ENCODE peak calls at places on chromosomes 3 and 15, in ten cellular contexts. One of them, this sample, is unnamed.

GRCh38 chr3:98325055-98325454 is 28.6 kb upstream of the OR5K4 start:
- DNase-seq in HCT116: no peak
- DNase-seq in hepatocyte: peak; percentile 37
- DNase-seq in fibroblast of lung: no peak
- DNase-seq in OCI-LY7: no peak
- DNase-seq in PC-9: no peak
- DNase-seq in SK-N-SH: no peak
- DNase-seq in GM23248: no peak
- DNase-seq in A549: no peak
- DNase-seq in mammary epithelial cell: no peak
- DNase-seq in this sample: peak; percentile 94

GRCh38 chr15:49688135-49688790 is 67.4 kb downstream of the DTWD1 start:
- DNase-seq in A549: no peak
- DNase-seq in HCT116: no peak
- DNase-seq in GM23248: no peak
- DNase-seq in SK-N-SH: peak; percentile 45
- DNase-seq in mammary epithelial cell: no peak
- DNase-seq in fibroblast of lung: no peak
- DNase-seq in OCI-LY7: no peak
- DNase-seq in hepatocyte: no peak
- DNase-seq in PC-9: no peak
- DNase-seq in this sample: no peak

GRCh38 chr3:45227131-45227819 is 1.2 kb upstream of the TMEM158 start:
- DNase-seq in mammary epithelial cell: no peak
- DNase-seq in A549: no peak
- DNase-seq in SK-N-SH: no peak
- DNase-seq in hepatocyte: no peak
- DNase-seq in PC-9: no peak
- DNase-seq in HCT116: no peak
- DNase-seq in OCI-LY7: no peak
- DNase-seq in GM23248: peak; percentile 16
- DNase-seq in fibroblast of lung: peak; percentile 28
- DNase-seq in this sample: peak; percentile 20

GRCh38 chr3:119418641-119419040 is 44.8 kb downstream of the TMEM39A start:
- DNase-seq in OCI-LY7: no peak
- DNase-seq in HCT116: no peak
- DNase-seq in PC-9: no peak
- DNase-seq in fibroblast of lung: peak; percentile 18
- DNase-seq in SK-N-SH: no peak
- DNase-seq in mammary epithelial cell: no peak
- DNase-seq in hepatocyte: peak; percentile 42
- DNase-seq in GM23248: no peak
- DNase-seq in A549: no peak
- DNase-seq in this sample: no peak

GRCh38 chr3:24502690-24503089 is 8.0 kb upstream of the THRB start:
- DNase-seq in OCI-LY7: no peak
- DNase-seq in hepatocyte: no peak
- DNase-seq in A549: no peak
- DNase-seq in mammary epithelial cell: peak; percentile 80
- DNase-seq in PC-9: peak; percentile 50
- DNase-seq in fibroblast of lung: peak; percentile 52
- DNase-seq in GM23248: peak; percentile 56
- DNase-seq in HCT116: no peak
- DNase-seq in SK-N-SH: no peak
- DNase-seq in this sample: no peak

GRCh38 chr3:185069583-185070030 is 83.3 kb downstream of the C3orf70 start:
- DNase-seq in fibroblast of lung: no peak
- DNase-seq in PC-9: no peak
- DNase-seq in GM23248: no peak
- DNase-seq in SK-N-SH: peak; percentile 51
- DNase-seq in hepatocyte: peak; percentile 29
- DNase-seq in A549: no peak
- DNase-seq in OCI-LY7: no peak
- DNase-seq in mammary epithelial cell: no peak
- DNase-seq in HCT116: no peak
- DNase-seq in this sample: peak; percentile 93

GRCh38 chr15:33190539-33190938 is 4.0 kb downstream of the FMN1 start:
- DNase-seq in HCT116: no peak
- DNase-seq in fibroblast of lung: no peak
- DNase-seq in SK-N-SH: no peak
- DNase-seq in hepatocyte: no peak
- DNase-seq in GM23248: no peak
- DNase-seq in A549: no peak
- DNase-seq in mammary epithelial cell: no peak
- DNase-seq in PC-9: no peak
- DNase-seq in OCI-LY7: no peak
- DNase-seq in this sample: no peak

GRCh38 chr3:9793161-9793781 is 389 bp downstream of the ARPC4 start:
- DNase-seq in fibroblast of lung: peak; percentile 55
- DNase-seq in GM23248: peak; percentile 83
- DNase-seq in hepatocyte: peak; percentile 67
- DNase-seq in HCT116: no peak
- DNase-seq in mammary epithelial cell: peak; percentile 54
- DNase-seq in A549: peak; percentile 61
- DNase-seq in OCI-LY7: peak; percentile 57
- DNase-seq in SK-N-SH: peak; percentile 35
- DNase-seq in PC-9: peak; percentile 44
- DNase-seq in this sample: peak; percentile 62

GRCh38 chr15:37880009-37880834 is 54.2 kb upstream of the TMCO5A start:
- DNase-seq in HCT116: peak; percentile 38
- DNase-seq in hepatocyte: peak; percentile 58
- DNase-seq in A549: peak; percentile 22
- DNase-seq in PC-9: no peak
- DNase-seq in SK-N-SH: no peak
- DNase-seq in fibroblast of lung: peak; percentile 87
- DNase-seq in GM23248: peak; percentile 67
- DNase-seq in OCI-LY7: peak; percentile 31
- DNase-seq in mammary epithelial cell: peak; percentile 16
- DNase-seq in this sample: peak; percentile 78

GRCh38 chr3:40800343-40800742 is 275.6 kb downstream of the ZNF621 start:
- DNase-seq in mammary epithelial cell: peak; percentile 96
- DNase-seq in hepatocyte: peak; percentile 66
- DNase-seq in A549: peak; percentile 43
- DNase-seq in OCI-LY7: no peak
- DNase-seq in PC-9: peak; percentile 92
- DNase-seq in HCT116: peak; percentile 2
- DNase-seq in SK-N-SH: no peak
- DNase-seq in fibroblast of lung: peak; percentile 94
- DNase-seq in GM23248: peak; percentile 77
- DNase-seq in this sample: peak; percentile 21

GRCh38 chr3:101042996-101043686 is 49.9 kb upstream of the ABI3BP start:
- DNase-seq in fibroblast of lung: peak; percentile 56
- DNase-seq in A549: peak; percentile 19
- DNase-seq in OCI-LY7: no peak
- DNase-seq in PC-9: peak; percentile 87
- DNase-seq in mammary epithelial cell: peak; percentile 37
- DNase-seq in HCT116: no peak
- DNase-seq in GM23248: peak; percentile 85
- DNase-seq in hepatocyte: no peak
- DNase-seq in SK-N-SH: no peak
- DNase-seq in this sample: no peak

GRCh38 chr3:12943124-12944021 is 102.0 kb upstream of the RPL32 start:
- DNase-seq in SK-N-SH: no peak
- DNase-seq in OCI-LY7: no peak
- DNase-seq in HCT116: no peak
- DNase-seq in A549: no peak
- DNase-seq in hepatocyte: no peak
- DNase-seq in PC-9: no peak
- DNase-seq in fibroblast of lung: no peak
- DNase-seq in mammary epithelial cell: no peak
- DNase-seq in GM23248: no peak
- DNase-seq in this sample: no peak

GRCh38 chr3:70308760-70309159 is 3.7 kb downstream of the MDFIC2 start:
- DNase-seq in SK-N-SH: peak; percentile 11
- DNase-seq in hepatocyte: peak; percentile 49
- DNase-seq in fibroblast of lung: peak; percentile 4
- DNase-seq in HCT116: no peak
- DNase-seq in PC-9: no peak
- DNase-seq in OCI-LY7: no peak
- DNase-seq in A549: peak; percentile 40
- DNase-seq in GM23248: peak; percentile 14
- DNase-seq in mammary epithelial cell: no peak
- DNase-seq in this sample: peak; percentile 64

GRCh38 chr15:99996667-99997066 is 263.4 kb upstream of the LYSMD4 start:
- DNase-seq in A549: no peak
- DNase-seq in fibroblast of lung: no peak
- DNase-seq in GM23248: no peak
- DNase-seq in OCI-LY7: no peak
- DNase-seq in HCT116: no peak
- DNase-seq in mammary epithelial cell: no peak
- DNase-seq in hepatocyte: no peak
- DNase-seq in SK-N-SH: no peak
- DNase-seq in PC-9: no peak
- DNase-seq in this sample: no peak

GRCh38 chr3:147030274-147030673 is 376.1 kb downstream of the ZIC4 start:
- DNase-seq in SK-N-SH: no peak
- DNase-seq in PC-9: no peak
- DNase-seq in HCT116: no peak
- DNase-seq in mammary epithelial cell: no peak
- DNase-seq in hepatocyte: no peak
- DNase-seq in A549: no peak
- DNase-seq in GM23248: no peak
- DNase-seq in fibroblast of lung: peak; percentile 43
- DNase-seq in OCI-LY7: no peak
- DNase-seq in this sample: no peak

GRCh38 chr15:83404143-83404542 is 43.0 kb upstream of the SH3GL3 start:
- DNase-seq in fibroblast of lung: no peak
- DNase-seq in hepatocyte: no peak
- DNase-seq in OCI-LY7: no peak
- DNase-seq in PC-9: no peak
- DNase-seq in SK-N-SH: no peak
- DNase-seq in HCT116: no peak
- DNase-seq in GM23248: no peak
- DNase-seq in mammary epithelial cell: no peak
- DNase-seq in A549: no peak
- DNase-seq in this sample: no peak

GRCh38 chr3:195580733-195581443 is 2.9 kb downstream of the APOD start:
- DNase-seq in fibroblast of lung: peak; percentile 18
- DNase-seq in PC-9: peak; percentile 39
- DNase-seq in SK-N-SH: no peak
- DNase-seq in hepatocyte: no peak
- DNase-seq in GM23248: peak; percentile 83
- DNase-seq in A549: no peak
- DNase-seq in HCT116: no peak
- DNase-seq in OCI-LY7: no peak
- DNase-seq in mammary epithelial cell: peak; percentile 17
- DNase-seq in this sample: no peak
- H3K4me2 ChIP-seq in fibroblast of lung: no peak overlapping the region
- H3K4me2 ChIP-seq in PC-9: no peak overlapping the region
- H3K4me2 ChIP-seq in SK-N-SH: no peak overlapping the region
- H3K4me2 ChIP-seq in hepatocyte: no peak overlapping the region
- H3K4me2 ChIP-seq in GM23248: peak overlapping the region; percentile 9
- H3K4me2 ChIP-seq in A549: no peak overlapping the region
- H3K4me2 ChIP-seq in HCT116: no peak overlapping the region
- H3K4me2 ChIP-seq in OCI-LY7: no peak overlapping the region
- H3K4me2 ChIP-seq in mammary epithelial cell: no peak overlapping the region
- H3K4me2 ChIP-seq in this sample: no peak overlapping the region

GRCh38 chr3:149790265-149790664 is 2.1 kb downstream of the ANKUB1 start:
- DNase-seq in GM23248: peak; percentile 67
- DNase-seq in fibroblast of lung: peak; percentile 59
- DNase-seq in HCT116: no peak
- DNase-seq in mammary epithelial cell: peak; percentile 63
- DNase-seq in OCI-LY7: no peak
- DNase-seq in hepatocyte: no peak
- DNase-seq in A549: peak; percentile 29
- DNase-seq in PC-9: peak; percentile 41
- DNase-seq in SK-N-SH: no peak
- DNase-seq in this sample: no peak
- H3K4me2 ChIP-seq in GM23248: peak overlapping the region; percentile 38
- H3K4me2 ChIP-seq in fibroblast of lung: no peak overlapping the region
- H3K4me2 ChIP-seq in HCT116: peak overlapping the region; percentile 51
- H3K4me2 ChIP-seq in mammary epithelial cell: peak overlapping the region; percentile 59
- H3K4me2 ChIP-seq in OCI-LY7: no peak overlapping the region
- H3K4me2 ChIP-seq in hepatocyte: no peak overlapping the region
- H3K4me2 ChIP-seq in A549: peak overlapping the region; percentile 30
- H3K4me2 ChIP-seq in PC-9: peak overlapping the region; percentile 6
- H3K4me2 ChIP-seq in SK-N-SH: no peak overlapping the region
- H3K4me2 ChIP-seq in this sample: no peak overlapping the region

DNA sequence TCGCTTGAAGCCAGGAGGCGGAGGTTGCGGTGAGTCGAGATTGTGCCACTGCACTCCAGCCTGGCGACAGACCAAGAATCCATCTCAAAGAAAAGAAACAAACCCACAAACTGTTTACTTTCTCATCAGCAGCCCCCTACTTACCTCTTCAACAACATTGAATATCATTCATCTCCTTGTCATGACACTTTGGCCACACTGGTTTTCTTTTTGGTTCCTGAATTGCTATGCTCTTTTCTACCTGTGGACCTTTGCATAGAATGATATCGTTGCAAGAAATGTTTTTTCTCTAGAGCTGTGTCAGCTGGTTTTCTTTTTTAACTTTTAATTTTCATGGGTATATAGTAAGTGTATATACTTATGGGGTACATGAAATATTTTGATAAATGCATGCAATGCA is 82.4 kb downstream of the CD200 start:
- DNase-seq in GM23248: no peak
- DNase-seq in HCT116: no peak
- DNase-seq in PC-9: no peak
- DNase-seq in OCI-LY7: no peak
- DNase-seq in fibroblast of lung: no peak
- DNase-seq in SK-N-SH: no peak
- DNase-seq in mammary epithelial cell: no peak
- DNase-seq in hepatocyte: no peak
- DNase-seq in A549: no peak
- DNase-seq in this sample: no peak
- H3K4me2 ChIP-seq in GM23248: no peak overlapping the region
- H3K4me2 ChIP-seq in HCT116: no peak overlapping the region
- H3K4me2 ChIP-seq in PC-9: no peak overlapping the region
- H3K4me2 ChIP-seq in OCI-LY7: no peak overlapping the region
- H3K4me2 ChIP-seq in fibroblast of lung: no peak overlapping the region
- H3K4me2 ChIP-seq in SK-N-SH: no peak overlapping the region
- H3K4me2 ChIP-seq in mammary epithelial cell: no peak overlapping the region
- H3K4me2 ChIP-seq in hepatocyte: no peak overlapping the region
- H3K4me2 ChIP-seq in A549: no peak overlapping the region
- H3K4me2 ChIP-seq in this sample: no peak overlapping the region

DNA sequence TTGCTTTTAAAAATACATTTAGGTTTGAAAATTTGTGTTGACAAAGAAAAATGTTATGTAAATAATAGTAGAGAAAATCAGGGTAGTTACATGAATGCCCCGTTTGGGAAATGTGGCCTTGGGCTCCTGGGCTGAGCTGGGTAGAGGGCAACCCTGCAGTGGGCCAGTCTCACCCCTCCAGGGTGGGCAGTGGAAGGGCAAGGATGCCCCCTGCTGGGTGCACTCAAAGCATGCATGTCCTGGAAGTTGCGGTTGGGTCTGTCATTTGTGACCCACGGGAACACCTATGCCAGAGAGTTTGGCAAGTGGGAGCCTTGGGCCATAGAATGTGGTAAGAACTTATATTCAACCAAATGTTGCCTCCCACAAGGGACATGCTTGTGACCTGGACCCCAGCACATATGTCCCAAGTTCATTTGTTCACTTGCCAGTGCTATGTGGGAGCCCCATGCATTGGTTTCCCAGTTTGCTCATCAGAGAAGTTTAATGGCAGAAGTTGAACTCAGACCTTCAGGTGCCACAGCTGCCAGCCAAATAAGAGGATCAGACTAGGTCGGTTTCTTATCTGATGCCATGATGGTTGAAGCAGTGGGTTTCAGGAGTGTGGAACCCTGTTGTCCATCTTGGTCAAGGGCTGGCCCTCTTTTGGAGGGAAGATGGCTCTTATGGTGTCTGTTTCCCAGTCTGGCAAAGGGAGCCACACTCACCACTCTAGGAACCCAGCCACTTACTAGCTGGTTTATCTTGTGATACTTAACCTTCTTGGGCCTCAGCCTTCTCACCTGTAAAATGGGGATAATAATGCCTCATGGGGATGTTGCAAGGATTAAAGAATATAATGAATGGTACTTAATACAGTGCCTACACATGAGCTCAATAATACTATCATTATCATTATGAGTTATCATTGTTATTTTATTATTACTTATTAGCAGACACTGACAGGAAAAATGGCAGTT is 2.5 kb upstream of the PLCB2 start:
- DNase-seq in PC-9: no peak
- DNase-seq in mammary epithelial cell: no peak
- DNase-seq in GM23248: peak; percentile 53
- DNase-seq in hepatocyte: peak; percentile 63
- DNase-seq in OCI-LY7: peak; percentile 60
- DNase-seq in SK-N-SH: peak; percentile 89
- DNase-seq in fibroblast of lung: no peak
- DNase-seq in HCT116: peak; percentile 40
- DNase-seq in A549: peak; percentile 51
- DNase-seq in this sample: peak; percentile 87
- H3K4me2 ChIP-seq in PC-9: no peak overlapping the region
- H3K4me2 ChIP-seq in mammary epithelial cell: no peak overlapping the region
- H3K4me2 ChIP-seq in GM23248: no peak overlapping the region
- H3K4me2 ChIP-seq in hepatocyte: no peak overlapping the region
- H3K4me2 ChIP-seq in OCI-LY7: no peak overlapping the region
- H3K4me2 ChIP-seq in SK-N-SH: no peak overlapping the region
- H3K4me2 ChIP-seq in fibroblast of lung: no peak overlapping the region
- H3K4me2 ChIP-seq in HCT116: no peak overlapping the region
- H3K4me2 ChIP-seq in A549: no peak overlapping the region
- H3K4me2 ChIP-seq in this sample: no peak overlapping the region

This sample was measured in GM23338.